ENCODE peak calls at places on chromosomes 7 and 10, in five cellular contexts. L, E, C, B and W are unnamed samples. For H3K27me3 and H3K9me3, the result is how much of the 10 kb centered on the place peaks cover.

GRCh38 chr7:128665057-128665456 is 7.0 kb upstream of the GARIN1A start:
- DNase-seq in L (no peak), E (no peak), C (no peak), B (no peak), W (no peak)

GRCh38 chr10:71765176-71765906 is 8.0 kb downstream of the VSIR start:
- DNase-seq in L (no peak), E (peak), C (no peak), B (no peak), W (no peak)

GRCh38 chr7:148142660-148143248 is 447.8 kb upstream of the C7orf33 start:
- DNase-seq in L (peak), E (peak), C (peak), B (peak), W (peak)

GRCh38 chr10:95295031-95295755 is 4.4 kb upstream of the PDLIM1 start:
- DNase-seq in L (peak), E (peak), C (no peak), B (no peak), W (no peak)

GRCh38 chr7:149714910-149715471 is 58.4 kb downstream of the ZNF467 start:
- DNase-seq in L (peak), E (no peak), C (no peak), B (no peak), W (no peak)

GRCh38 chr7:15626041-15626440 is 60.4 kb downstream of the MEOX2 start:
- DNase-seq in L (no peak), E (no peak), C (no peak), B (no peak), W (no peak)

GRCh38 chr10:6878067-6878412 is 298.0 kb upstream of the PRKCQ start:
- DNase-seq in L (no peak), E (peak), C (no peak), B (no peak), W (no peak)

GRCh38 chr10:69232736-69233135 is 12.6 kb downstream of the HKDC1 start:
- DNase-seq in L (peak), E (no peak), C (no peak), B (no peak), W (no peak)

GRCh38 chr7:79820387-79820786 is 314.2 kb upstream of the GNAI1 start:
- DNase-seq in L (peak), E (peak), C (peak), B (peak), W (no peak)

GRCh38 chr10:92822964-92823363 is 25.4 kb upstream of the EXOC6 start:
- DNase-seq in L (no peak), E (peak), C (no peak), B (no peak), W (no peak)

GRCh38 chr7:114481995-114482394 is 67.4 kb downstream of the FOXP2 start:
- DNase-seq in L (no peak), E (peak), C (no peak), B (no peak), W (no peak)

GRCh38 chr10:79349766-79350406 is 2.6 kb downstream of the PPIF start:
- DNase-seq in L (no peak), E (no peak), C (no peak), B (no peak), W (no peak)

GRCh38 chr7:3187378-3188040 is 113.5 kb upstream of the SDK1 start:
- DNase-seq in L (no peak), E (no peak), C (no peak), B (no peak), W (no peak)

GRCh38 chr10:117948493-117948892 is 98.2 kb downstream of the RAB11FIP2 start:
- DNase-seq in L (no peak), E (no peak), C (no peak), B (no peak), W (no peak)

GRCh38 chr7:52547301-52547920 is 488.0 kb upstream of the POM121L12 start:
- DNase-seq in L (no peak), E (no peak), C (no peak), B (no peak), W (no peak)

GRCh38 chr10:33116293-33116697 is 158.3 kb upstream of the ITGB1 start:
- DNase-seq in L (no peak), E (peak), C (no peak), B (peak), W (peak)

GRCh38 chr7:87140271-87140748 is 11.9 kb upstream of the DMTF1 start:
- DNase-seq in L (no peak), E (no peak), C (no peak), B (no peak), W (no peak)

GRCh38 chr7:121275204-121275603 is 53.6 kb upstream of the WNT16 start:
- DNase-seq in L (no peak), E (no peak), C (no peak), B (no peak), W (no peak)

GRCh38 chr7:30378275-30378674 is 93.9 kb downstream of the ZNRF2 start:
- DNase-seq in L (no peak), E (no peak), C (no peak), B (no peak), W (no peak)

GRCh38 chr7:93316730-93317129 is 84.6 kb downstream of the VPS50 start:
- DNase-seq in L (no peak), E (no peak), C (no peak), B (no peak), W (no peak)

GRCh38 chr7:91310829-91311460 is 46.7 kb downstream of the FZD1 start:
- DNase-seq in L (peak), E (peak), C (no peak), B (no peak), W (no peak)

GRCh38 chr10:99329238-99329890 is at the start of gene CNNM1:
- DNase-seq in L (no peak), E (peak), C (peak), B (peak), W (no peak)

GRCh38 chr10:125117941-125118630 is 42.3 kb downstream of the CTBP2 start:
- DNase-seq in L (peak), E (peak), C (no peak), B (no peak), W (no peak)

GRCh38 chr10:1980459-1980858 is 243.1 kb upstream of the ADARB2 start:
- DNase-seq in L (no peak), E (no peak), C (no peak), B (no peak), W (no peak)

GRCh38 chr7:71444130-71444529 is 312.2 kb downstream of the GALNT17 start:
- DNase-seq in L (no peak), E (no peak), C (no peak), B (no peak), W (no peak)

GRCh38 chr10:2968401-2968800 is 98.9 kb upstream of the PFKP start:
- DNase-seq in L (no peak), E (no peak), C (no peak), B (no peak), W (no peak)

GRCh38 chr10:51528527-51528926 is 170.9 kb downstream of the CSTF2T start:
- DNase-seq in L (no peak), E (no peak), C (no peak), B (no peak), W (no peak)

GRCh38 chr7:78176186-78176585 is 377.6 kb downstream of the PHTF2 start:
- DNase-seq in L (no peak), E (peak), C (no peak), B (no peak), W (no peak)

GRCh38 chr10:45000764-45001381 is at the start of gene ZNF22:
- DNase-seq in L (peak), E (peak), C (no peak), B (peak), W (no peak)

GRCh38 chr7:28926871-28927597 is 31.1 kb downstream of the TRIL start:
- DNase-seq in L (peak), E (peak), C (peak), B (peak), W (no peak)

GRCh38 chr7:34087892-34088891 is 182.9 kb downstream of the BMPER start:
- DNase-seq in L (peak), E (peak), C (no peak), B (peak), W (peak)

GRCh38 chr7:20858913-20859312 is 72.2 kb upstream of the SP8 start:
- DNase-seq in L (no peak), E (no peak), C (peak), B (no peak), W (no peak)

GRCh38 chr7:18873674-18874341 is 243.6 kb downstream of the TWIST1 start:
- DNase-seq in L (no peak), E (peak), C (no peak), B (peak), W (no peak)

GRCh38 chr10:5527332-5528200 is 2.8 kb downstream of the CALML3 start:
- DNase-seq in L (peak), E (no peak), C (no peak), B (no peak), W (no peak)

GRCh38 chr10:80276335-80276734 is 13.1 kb downstream of the MAT1A start:
- DNase-seq in L (no peak), E (no peak), C (no peak), B (no peak), W (no peak)

GRCh38 chr7:34181271-34181958 is 276.1 kb downstream of the BMPER start:
- DNase-seq in L (no peak), E (no peak), C (no peak), B (no peak), W (no peak)

GRCh38 chr7:34373940-34374339 is 284.1 kb upstream of the NPSR1 start:
- DNase-seq in L (no peak), E (no peak), C (no peak), B (no peak), W (no peak)

DNA sequence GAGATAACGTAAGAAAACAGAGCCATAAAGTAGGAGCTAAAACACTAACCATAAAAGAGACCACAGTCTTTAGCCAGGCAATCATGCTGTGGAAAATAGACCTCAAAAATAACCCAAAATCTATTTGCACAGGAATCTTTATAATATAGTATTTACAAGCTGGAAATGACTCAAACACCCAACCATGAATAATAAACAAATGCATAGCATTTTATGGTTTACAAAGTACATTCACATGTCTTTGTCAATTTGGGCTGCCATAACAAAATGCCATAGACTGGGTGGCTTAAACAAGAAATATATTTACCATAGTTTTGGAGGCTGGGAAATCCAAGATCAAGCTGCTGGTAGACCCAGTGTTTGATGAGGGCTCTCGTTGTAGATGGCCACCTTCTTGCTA is 65.5 kb upstream of the GRB10 start:
- DNase-seq in L (no peak), E (no peak), C (no peak), B (no peak), W (no peak)
- H3K27ac ChIP-seq in L (no peak), E (no peak), C (no peak), B (no peak), W (no peak)

GRCh38 chr7:73880755-73881328 is 19.9 kb downstream of the TMEM270 start:
- DNase-seq in L (no peak), E (no peak), C (no peak), B (peak), W (no peak)

GRCh38 chr7:73881352-73882059 is 20.5 kb downstream of the TMEM270 start:
- DNase-seq in L (peak), E (no peak), C (no peak), B (peak), W (no peak)

GRCh38 chr7:73879977-73880681 is 19.2 kb downstream of the TMEM270 start:
- DNase-seq in L (no peak), E (peak), C (no peak), B (peak), W (no peak)

GRCh38 chr7:73876361-73876760 is 15.4 kb downstream of the TMEM270 start:
- DNase-seq in L (no peak), E (no peak), C (no peak), B (peak), W (no peak)

DNA sequence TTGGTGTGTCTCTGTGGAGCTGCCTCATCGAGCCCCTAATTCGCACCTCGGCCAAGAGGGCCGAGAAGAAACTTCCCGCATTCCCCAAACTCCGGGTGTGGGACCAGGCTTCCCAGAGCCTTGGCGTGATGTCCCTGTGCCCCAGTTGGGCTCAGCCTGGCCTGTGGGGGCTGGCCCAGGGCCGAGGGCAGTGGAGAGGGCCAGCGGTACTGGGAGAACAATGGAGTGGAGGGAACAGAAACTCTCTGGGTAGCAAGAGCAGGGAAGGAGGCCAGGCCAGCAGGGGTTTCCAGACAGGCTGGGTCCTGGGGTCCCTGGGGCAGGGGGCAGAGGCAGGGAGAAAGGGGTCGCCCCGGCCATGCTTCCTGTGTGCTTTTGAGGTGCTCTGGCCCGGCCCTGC is 16.0 kb downstream of the TMEM270 start:
- DNase-seq in L (no peak), E (no peak), C (no peak), B (peak), W (no peak)
- H3K27me3 ChIP-seq in L (under half), E (under half), C (under half), B (under half), W (under half)

GRCh38 chr7:57328963-57329362 is 121.0 kb upstream of the ZNF716 start:
- DNase-seq in L (no peak), E (no peak), C (no peak), B (no peak), W (no peak)

GRCh38 chr7:57328457-57328856 is 121.5 kb upstream of the ZNF716 start:
- DNase-seq in L (no peak), E (no peak), C (peak), B (no peak), W (no peak)

DNA sequence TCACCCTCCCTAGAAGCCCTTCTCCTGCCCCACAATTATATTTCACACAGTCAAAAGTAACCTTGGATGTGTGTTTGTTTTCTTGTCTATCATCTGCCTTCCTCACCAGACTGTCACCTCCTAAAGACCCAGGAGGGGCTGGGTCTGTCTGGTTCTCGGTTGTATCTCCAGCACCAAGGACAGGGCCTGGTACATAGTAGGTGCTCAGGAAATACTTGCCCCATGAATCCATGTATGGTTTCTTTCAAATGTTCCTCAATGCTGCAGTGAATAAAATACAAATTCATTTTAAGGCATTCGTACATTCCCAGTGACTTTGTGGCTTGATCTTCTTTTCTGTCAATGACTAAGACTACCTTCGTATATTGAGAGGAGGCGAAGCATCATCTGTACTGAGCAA is 122.9 kb upstream of the ZNF716 start:
- DNase-seq in L (no peak), E (no peak), C (no peak), B (no peak), W (no peak)
- H3K9me3 ChIP-seq in L (under half), E (under half), C (under half), B (under half), W (under half)

DNA sequence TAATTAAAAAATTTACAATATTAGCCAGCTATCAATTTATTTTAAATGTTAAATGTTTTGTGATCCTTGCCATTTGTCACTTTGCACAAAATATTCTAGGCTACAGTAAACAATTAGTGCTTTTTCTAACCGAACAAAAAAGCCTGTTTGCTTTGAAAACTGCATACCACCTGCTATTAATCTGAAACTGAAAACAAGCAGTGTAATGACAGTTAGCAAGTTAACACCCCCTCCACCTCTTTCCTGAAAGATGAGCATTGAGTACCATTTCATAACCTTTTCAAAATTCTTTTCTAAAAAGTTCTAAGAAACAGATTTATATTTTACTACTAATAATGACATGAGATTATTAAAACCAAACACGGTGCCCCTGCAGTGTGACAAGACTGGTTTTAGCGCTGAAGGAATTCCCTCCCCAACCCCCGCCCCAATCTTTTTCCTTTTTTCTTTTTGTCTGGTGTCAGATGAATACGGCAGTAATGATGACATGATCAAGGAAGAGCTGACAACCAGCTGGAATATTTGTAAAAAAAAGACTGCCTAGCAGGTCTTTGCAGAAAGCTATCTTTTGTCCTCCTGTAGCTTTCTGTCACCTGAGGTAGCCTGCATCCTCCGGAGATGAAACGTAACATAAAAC is 175.6 kb downstream of the CHCHD3 start:
- DNase-seq in L (no peak), E (no peak), C (no peak), B (no peak), W (no peak)
- H3K27ac ChIP-seq in L (no peak), E (no peak), C (no peak), B (no peak), W (no peak)

DNA sequence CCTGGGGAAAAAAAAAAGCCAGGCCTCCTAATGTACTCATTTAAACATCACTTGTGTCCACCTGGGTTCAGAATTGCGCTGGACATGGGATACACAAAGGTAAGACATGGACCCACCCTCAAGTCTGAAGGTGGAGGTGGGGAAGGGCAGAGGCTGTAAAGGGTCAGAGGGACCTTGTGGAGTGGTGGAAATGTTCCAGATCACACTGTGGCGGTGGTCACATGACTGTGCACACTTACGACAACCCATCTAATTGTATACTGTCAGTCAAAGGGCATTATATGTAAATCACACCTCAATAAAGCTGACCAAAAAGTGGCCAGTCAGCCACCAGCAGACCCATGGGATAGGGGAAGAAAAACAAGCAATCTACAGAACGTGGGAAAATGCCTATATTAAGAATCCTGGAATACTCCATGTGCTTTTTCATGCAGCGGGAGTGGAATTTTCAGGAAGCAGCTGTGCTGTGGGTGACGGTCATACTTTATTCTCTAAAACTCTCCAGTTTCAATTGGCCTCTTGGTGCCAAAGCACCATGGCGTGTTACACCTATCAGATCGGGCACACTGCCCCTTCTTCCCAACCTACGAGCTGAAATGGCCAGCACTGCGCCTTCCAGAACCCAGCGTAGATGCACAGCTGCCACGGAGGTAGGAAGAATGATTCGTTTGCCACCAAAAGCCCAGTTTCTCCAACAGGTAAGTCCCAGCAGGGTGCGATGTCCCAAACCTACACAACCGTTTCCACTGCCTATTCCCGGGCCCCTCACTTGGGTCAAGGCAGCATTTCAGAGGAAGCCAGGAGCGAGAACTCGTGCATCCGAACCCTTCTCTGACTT is 69.8 kb downstream of the PRKAG2 start:
- DNase-seq in L (no peak), E (no peak), C (no peak), B (no peak), W (no peak)
- H3K27me3 ChIP-seq in L (under half), E (under half), C (under half), B (under half), W (under half)

DNA sequence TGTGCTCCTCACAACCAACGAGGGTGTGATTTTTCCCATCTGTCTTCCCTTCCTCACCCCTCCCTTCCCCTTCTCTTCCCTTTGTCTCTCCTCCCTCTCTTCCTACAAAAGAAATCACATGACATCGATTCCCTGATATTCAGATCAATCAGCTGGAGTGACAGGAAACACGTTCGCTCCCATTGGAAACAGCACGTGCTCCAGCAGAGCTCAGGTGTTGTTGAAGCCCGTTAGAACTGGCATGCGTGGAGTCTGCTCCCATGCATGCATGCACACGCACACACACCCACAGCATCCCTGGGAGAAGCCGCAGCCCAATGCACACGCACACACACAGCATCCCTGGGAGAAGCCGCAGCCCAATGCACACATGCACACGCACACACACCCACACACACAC is 222.3 kb downstream of the PTPRN2 start:
- DNase-seq in L (no peak), E (no peak), C (no peak), B (no peak), W (no peak)
- H3K9me3 ChIP-seq in L (under half), E (under half), C (under half), B (under half), W (under half)

DNA sequence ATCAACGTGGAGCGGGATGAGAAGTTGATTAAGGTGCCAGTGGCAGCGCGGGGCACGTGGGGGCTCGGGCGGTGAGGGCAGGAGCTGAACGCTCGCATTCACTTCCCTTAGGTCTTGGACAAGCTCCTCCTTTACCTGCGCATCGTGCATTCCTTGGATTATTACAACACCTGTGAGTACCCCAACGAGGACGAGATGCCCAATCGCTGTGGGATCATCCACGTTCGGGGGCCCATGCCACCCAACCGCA is 2.7 kb downstream of the UFSP1 start:
- DNase-seq in L (no peak), E (no peak), C (no peak), B (peak), W (no peak)
- H3K27ac ChIP-seq in L (peak), E (no peak), C (no peak), B (no peak), W (no peak)